ENCODE peak calls at places on chromosomes 12 and 14, in five cellular contexts. G, Z, L, K and H are unnamed samples.

GRCh38 chr12:54001283-54002187 is 1.6 kb downstream of the HOXC9 start:
- DNase-seq in G (no peak), Z (no peak), L (no peak), K (no peak), H (no peak)

GRCh38 chr12:43858096-43858495 is 22.2 kb downstream of the TMEM117 start:
- DNase-seq in G (no peak), Z (no peak), L (no peak), K (no peak), H (no peak)

GRCh38 chr14:95267306-95267705 is 52.4 kb downstream of the CLMN start:
- DNase-seq in G (no peak), Z (no peak), L (no peak), K (no peak), H (no peak)

GRCh38 chr14:51131516-51131915 is 36.6 kb upstream of the TRIM9 start:
- DNase-seq in G (no peak), Z (no peak), L (no peak), K (no peak), H (no peak)

GRCh38 chr14:35369701-35370191 is 34.8 kb downstream of the NFKBIA start:
- DNase-seq in G (no peak), Z (no peak), L (no peak), K (no peak), H (no peak)

GRCh38 chr12:3042826-3043225 is 34.4 kb upstream of the TSPAN9 start:
- DNase-seq in G (no peak), Z (no peak), L (no peak), K (no peak), H (no peak)

GRCh38 chr12:109841356-109841755 is 8.2 kb upstream of the TRPV4 start:
- DNase-seq in G (no peak), Z (no peak), L (no peak), K (no peak), H (no peak)

GRCh38 chr12:10175849-10176641 is 2.8 kb upstream of the TMEM52B start:
- DNase-seq in G (peak), Z (no peak), L (no peak), K (no peak), H (no peak)

GRCh38 chr14:103857256-103857655 is 9.9 kb upstream of the PPP1R13B start:
- DNase-seq in G (no peak), Z (no peak), L (no peak), K (no peak), H (no peak)

GRCh38 chr12:42916143-42916542 is 326.6 kb upstream of the PRICKLE1 start:
- DNase-seq in G (no peak), Z (no peak), L (no peak), K (no peak), H (no peak)

GRCh38 chr12:10563002-10563401 is 50.4 kb downstream of the MAGOHB start:
- DNase-seq in G (no peak), Z (no peak), L (no peak), K (no peak), H (no peak)

GRCh38 chr14:74843653-74844052 is 32.3 kb downstream of the PROX2 start:
- DNase-seq in G (no peak), Z (peak), L (no peak), K (no peak), H (no peak)

GRCh38 chr12:54132979-54133378 is 55.8 kb downstream of the SMUG1 start:
- DNase-seq in G (no peak), Z (no peak), L (no peak), K (no peak), H (no peak)

GRCh38 chr12:40138526-40138925 is 32.6 kb upstream of the SLC2A13 start:
- DNase-seq in G (no peak), Z (no peak), L (no peak), K (no peak), H (no peak)

DNA sequence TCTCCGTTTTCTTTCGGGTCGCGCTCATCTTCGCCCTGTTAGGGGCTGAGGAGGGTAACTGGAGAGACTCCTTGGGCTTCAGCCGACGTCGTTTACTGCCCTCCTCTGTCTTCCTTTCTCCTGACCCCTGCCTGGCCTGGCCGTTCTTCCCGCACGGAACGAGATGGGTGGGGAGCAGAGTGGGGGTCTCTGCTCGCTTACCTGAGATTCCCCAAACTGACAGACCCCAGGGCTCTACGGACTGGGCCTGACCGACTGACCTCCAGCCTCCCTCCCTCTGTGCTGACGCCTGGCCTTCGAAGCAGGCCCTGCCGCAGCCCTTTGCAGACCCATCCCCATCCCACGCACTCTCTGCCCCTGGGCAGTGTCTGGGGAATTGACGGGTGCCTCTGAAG is 439 bp downstream of the GOLGA5 start:
- DNase-seq in G (peak), Z (peak), L (no peak), K (no peak), H (no peak)
- TF ChIP-seq CTCF in G (no peak), Z (no peak), L (no peak), K (no peak), H (no peak)

GRCh38 chr12:80068173-80068572 is 31.2 kb upstream of the OTOGL start:
- DNase-seq in G (no peak), Z (no peak), L (no peak), K (no peak), H (no peak)
- TF ChIP-seq CTCF in G (no peak), Z (no peak), L (no peak), K (no peak), H (no peak)

GRCh38 chr14:21748869-21749303 is 75.3 kb upstream of the OR4E1 start:
- DNase-seq in G (peak), Z (peak), L (no peak), K (peak), H (no peak)
- TF ChIP-seq CTCF in G (peak), Z (peak), L (peak), K (peak), H (peak)

GRCh38 chr12:93593833-93594232 is 21.4 kb downstream of the SOCS2 start:
- DNase-seq in G (no peak), Z (no peak), L (no peak), K (no peak), H (no peak)

GRCh38 chr12:93594766-93595165 is 22.3 kb downstream of the SOCS2 start:
- DNase-seq in G (no peak), Z (no peak), L (no peak), K (no peak), H (no peak)

GRCh38 chr12:93591137-93591868 is 18.8 kb downstream of the SOCS2 start:
- DNase-seq in G (peak), Z (peak), L (peak), K (peak), H (no peak)

GRCh38 chr12:93595336-93595735 is 22.9 kb downstream of the SOCS2 start:
- DNase-seq in G (no peak), Z (no peak), L (no peak), K (no peak), H (no peak)

GRCh38 chr12:93592641-93593396 is 20.3 kb downstream of the SOCS2 start:
- DNase-seq in G (no peak), Z (no peak), L (no peak), K (no peak), H (no peak)
- TF ChIP-seq CTCF in G (no peak), Z (no peak), L (no peak), K (no peak), H (no peak)

GRCh38 chr12:116607039-116607438 is 47.9 kb downstream of the MAP1LC3B2 start:
- DNase-seq in G (no peak), Z (no peak), L (no peak), K (no peak), H (no peak)

GRCh38 chr12:116612436-116612835 is 53.3 kb downstream of the MAP1LC3B2 start:
- DNase-seq in G (no peak), Z (no peak), L (no peak), K (no peak), H (no peak)

GRCh38 chr12:116609236-116609635 is 50.1 kb downstream of the MAP1LC3B2 start:
- DNase-seq in G (no peak), Z (peak), L (no peak), K (no peak), H (no peak)

GRCh38 chr12:116610971-116611541 is 51.9 kb downstream of the MAP1LC3B2 start:
- DNase-seq in G (no peak), Z (no peak), L (no peak), K (no peak), H (no peak)

GRCh38 chr12:116609715-116610114 is 50.5 kb downstream of the MAP1LC3B2 start:
- DNase-seq in G (no peak), Z (peak), L (no peak), K (no peak), H (no peak)
- TF ChIP-seq CTCF in G (no peak), Z (peak), L (peak), K (peak), H (peak)

DNA sequence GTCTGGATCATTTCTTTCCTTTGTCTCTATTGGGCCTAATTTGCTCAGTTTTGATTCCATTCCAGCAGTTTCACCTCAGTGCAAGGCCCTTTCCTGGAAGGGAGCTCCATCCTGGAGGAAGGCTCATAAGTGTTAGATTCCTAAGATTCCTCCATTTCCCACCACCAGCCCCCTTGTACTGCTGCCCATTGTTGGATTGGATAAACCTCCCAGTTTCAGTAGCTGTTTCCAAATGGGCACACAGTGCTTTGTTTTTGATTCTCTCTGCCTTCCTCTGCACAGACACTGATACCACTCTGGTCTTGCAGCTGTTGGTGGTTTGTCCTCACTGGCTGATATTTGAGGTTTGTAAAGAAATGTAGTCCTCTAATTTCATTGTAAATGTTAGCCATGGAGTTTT is 158.9 kb downstream of the SLC15A5 start:
- DNase-seq in G (no peak), Z (peak), L (no peak), K (no peak), H (no peak)
- TF ChIP-seq CTCF in G (no peak), Z (no peak), L (no peak), K (no peak), H (no peak)

GRCh38 chr12:96226401-96226800 is 32.2 kb downstream of the ELK3 start:
- DNase-seq in G (no peak), Z (no peak), L (no peak), K (no peak), H (no peak)
- TF ChIP-seq CTCF in G (no peak), Z (no peak), L (no peak), K (no peak), H (no peak)

GRCh38 chr12:38053655-38054464 is 262.7 kb upstream of the ALG10B start:
- DNase-seq in G (peak), Z (no peak), L (no peak), K (peak), H (no peak)
- TF ChIP-seq CTCF in G (peak), Z (no peak), L (no peak), K (peak), H (no peak)